ENCODE peak calls at places on chromosomes 5 and 9, in four cellular contexts. C is mesendoderm, S is activated T-cell treated with anti-CD3 and anti-CD28 coated beads for 1 hour, Q is IMR-90. J is an unnamed sample.

GRCh38 chr5:77642915-77643653 is 4.6 kb upstream of the OTP start:
- DNase-seq in Q (no peak), S (no peak), C (peak), J (no peak)

GRCh38 chr9:76817489-76817888 is 53.3 kb downstream of the PCA3 start:
- DNase-seq in S (no peak), C (no peak), Q (peak), J (no peak)

GRCh38 chr5:179211076-179211475 is 134.2 kb downstream of the ADAMTS2 start:
- DNase-seq in S (no peak), C (no peak), Q (peak), J (no peak)

GRCh38 chr9:129076640-129077037 is 4.3 kb upstream of the DOLPP1 start:
- DNase-seq in S (no peak), C (no peak), Q (no peak), J (no peak)

GRCh38 chr9:94758844-94759243 is 32.3 kb downstream of the AOPEP start:
- DNase-seq in S (no peak), C (no peak), Q (no peak), J (no peak)

GRCh38 chr5:159098285-159099048 is 1.2 kb downstream of the EBF1 start:
- DNase-seq in S (no peak), C (no peak), Q (no peak), J (no peak)

GRCh38 chr9:117707561-117707960 is 3.4 kb downstream of the TLR4 start:
- DNase-seq in C (no peak), S (no peak), Q (no peak), J (no peak)

GRCh38 chr5:23216345-23216744 is 291.1 kb upstream of the PRDM9 start:
- DNase-seq in C (no peak), S (no peak), Q (no peak), J (no peak)

GRCh38 chr9:36137392-36138004 is 965 bp downstream of the GLIPR2 start:
- DNase-seq in C (peak), S (no peak), Q (peak), J (peak)

GRCh38 chr9:86733929-86734328 is 213.4 kb downstream of the GAS1 start:
- DNase-seq in C (no peak), S (no peak), Q (no peak), J (no peak)

J was measured in ascending aorta.